ENCODE peak calls at places on chromosomes 16 and 17, in eight cellular contexts. P, X, L, A, S, N, G and V are unnamed samples.
A peak's percentile ranks its signal among the peaks of the same experiment; 100 is the strongest.

GRCh38 chr17:19646788-19647696 is 1.5 kb upstream of the ALDH3A2 start:
- DNase-seq in P (peak; percentile 37), X (no peak), L (peak; percentile 75), A (peak; percentile 72), S (peak; percentile 52), N (no peak), G (no peak), V (no peak)

GRCh38 chr16:55513616-55514015 is 4.7 kb downstream of the LPCAT2 start:
- DNase-seq in P (no peak), X (no peak), L (no peak), A (no peak), S (no peak), N (no peak), G (no peak), V (no peak)

GRCh38 chr17:8060274-8060673 is 21.4 kb downstream of the ALOX15B start:
- DNase-seq in P (peak; percentile 53), X (peak; percentile 66), L (peak; percentile 77), A (no peak), S (peak; percentile 75), N (peak; percentile 48), G (peak; percentile 64), V (peak; percentile 80)

GRCh38 chr16:89442588-89442987 is 47.8 kb downstream of the ANKRD11 start:
- DNase-seq in P (peak; percentile 30), X (no peak), L (no peak), A (no peak), S (no peak), N (no peak), G (no peak), V (no peak)

GRCh38 chr17:9021158-9021984 is at the start of gene NTN1:
- DNase-seq in P (peak; percentile 41), X (peak; percentile 30), L (no peak), A (peak; percentile 76), S (no peak), N (peak; percentile 54), G (peak; percentile 52), V (peak; percentile 40)

GRCh38 chr16:17313085-17313611 is 157.6 kb downstream of the XYLT1 start:
- DNase-seq in P (peak; percentile 83), X (peak; percentile 46), L (peak; percentile 61), A (no peak), S (no peak), N (peak; percentile 23), G (no peak), V (peak; percentile 81)

GRCh38 chr16:67264277-67264676 is 15.1 kb upstream of the PLEKHG4 start:
- DNase-seq in P (no peak), X (no peak), L (no peak), A (no peak), S (no peak), N (no peak), G (no peak), V (no peak)

GRCh38 chr16:51276335-51276734 is 125.3 kb upstream of the SALL1 start:
- DNase-seq in P (no peak), X (no peak), L (no peak), A (no peak), S (no peak), N (no peak), G (no peak), V (no peak)

GRCh38 chr16:54903047-54903446 is 27.6 kb upstream of the IRX5 start:
- DNase-seq in P (no peak), X (no peak), L (no peak), A (no peak), S (no peak), N (no peak), G (no peak), V (no peak)

GRCh38 chr17:49610883-49611584 is 35.4 kb downstream of the NXPH3 start:
- DNase-seq in P (peak; percentile 42), X (no peak), L (no peak), A (peak; percentile 77), S (no peak), N (no peak), G (no peak), V (no peak)

GRCh38 chr17:55883112-55883511 is 132.3 kb downstream of the PCTP start:
- DNase-seq in P (no peak), X (no peak), L (no peak), A (no peak), S (no peak), N (no peak), G (no peak), V (no peak)

GRCh38 chr16:81519298-81520150 is 74.9 kb downstream of the CMIP start:
- DNase-seq in P (no peak), X (no peak), L (no peak), A (no peak), S (no peak), N (no peak), G (no peak), V (no peak)

GRCh38 chr16:23365602-23366240 is 63.6 kb downstream of the SCNN1B start:
- DNase-seq in P (no peak), X (no peak), L (no peak), A (no peak), S (no peak), N (no peak), G (no peak), V (no peak)

GRCh38 chr17:882827-883585 is 96.6 kb downstream of the NXN start:
- DNase-seq in P (no peak), X (peak; percentile 34), L (peak; percentile 70), A (peak; percentile 81), S (no peak), N (peak; percentile 79), G (peak; percentile 78), V (peak; percentile 60)

GRCh38 chr17:66506641-66507040 is 204.2 kb downstream of the PRKCA start:
- DNase-seq in P (no peak), X (no peak), L (no peak), A (no peak), S (no peak), N (no peak), G (no peak), V (no peak)

GRCh38 chr16:78789556-78789955 is 690.1 kb downstream of the WWOX start:
- DNase-seq in P (no peak), X (no peak), L (no peak), A (no peak), S (no peak), N (no peak), G (no peak), V (no peak)

GRCh38 chr17:57486416-57486815 is 230.1 kb downstream of the MSI2 start:
- DNase-seq in P (no peak), X (no peak), L (no peak), A (no peak), S (no peak), N (no peak), G (no peak), V (no peak)

GRCh38 chr17:57484826-57485565 is 228.7 kb downstream of the MSI2 start:
- DNase-seq in P (peak; percentile 85), X (no peak), L (no peak), A (no peak), S (no peak), N (no peak), G (no peak), V (no peak)

GRCh38 chr17:57485916-57486315 is 229.6 kb downstream of the MSI2 start:
- DNase-seq in P (no peak), X (no peak), L (no peak), A (no peak), S (no peak), N (no peak), G (no peak), V (no peak)

GRCh38 chr17:57484081-57484666 is 227.9 kb downstream of the MSI2 start:
- DNase-seq in P (no peak), X (no peak), L (no peak), A (no peak), S (no peak), N (no peak), G (no peak), V (no peak)

GRCh38 chr17:57485566-57485865 is 229.2 kb downstream of the MSI2 start:
- DNase-seq in P (no peak), X (no peak), L (no peak), A (no peak), S (no peak), N (no peak), G (no peak), V (no peak)
- H3K4me1 ChIP-seq in P (peaks cover 91% of the 10 kb centered on the region), X (no peaks in the 10 kb centered on the region), L (peaks cover 28% of the 10 kb centered on the region), A (no peaks in the 10 kb centered on the region), S (peaks cover 5% of the 10 kb centered on the region), N (peaks cover 51% of the 10 kb centered on the region), G (no peaks in the 10 kb centered on the region), V (peaks cover 39% of the 10 kb centered on the region)

DNA sequence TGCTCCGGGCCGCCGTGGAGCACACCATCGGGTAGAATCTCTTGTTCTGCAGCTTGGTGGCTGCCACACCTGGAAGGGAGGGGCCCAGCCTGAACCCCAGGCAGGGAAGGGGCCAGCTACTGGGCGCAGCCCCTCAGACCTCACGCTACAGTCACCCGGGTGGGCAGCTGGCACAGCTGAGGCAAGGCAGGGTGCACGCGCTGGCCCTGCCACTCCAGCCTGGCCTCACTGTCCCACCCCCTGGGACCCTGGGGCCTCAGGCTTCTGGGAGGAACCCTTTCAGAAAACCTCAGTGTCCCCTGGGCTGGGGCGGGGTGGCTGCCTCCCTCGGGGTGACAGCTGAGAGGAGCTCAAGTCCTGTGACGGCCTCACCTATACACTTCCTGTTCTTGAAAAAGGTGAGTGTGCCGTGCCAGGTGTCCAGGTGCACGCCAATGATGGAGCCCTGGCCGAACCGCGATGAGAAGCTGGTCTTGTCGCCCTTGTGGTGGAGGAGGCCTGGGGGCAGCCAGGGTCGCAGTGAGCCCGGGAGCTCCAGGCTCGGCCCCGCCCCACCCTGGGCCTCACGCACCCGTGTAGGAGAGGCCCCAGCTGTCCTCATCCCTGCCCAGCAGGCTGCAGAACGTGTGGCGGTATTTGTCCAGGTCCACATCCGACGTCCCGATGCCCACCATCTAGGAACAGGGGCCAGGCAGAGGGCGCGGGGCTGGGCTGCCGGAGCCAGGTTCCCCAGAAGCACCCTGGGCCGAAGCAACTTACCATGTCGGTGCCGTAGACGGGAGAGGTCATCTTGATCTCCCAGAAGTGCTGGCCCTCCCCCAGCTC is 4.7 kb upstream of the MRPS34 start:
- DNase-seq in P (no peak), X (no peak), L (no peak), A (peak; percentile 53), S (no peak), N (peak; percentile 16), G (no peak), V (no peak)
- TF ChIP-seq POLR2A in P (no peak), X (no peak), L (peak; percentile 15), A (peak; percentile 2), S (no peak), N (no peak), G (no peak), V (no peak)

DNA sequence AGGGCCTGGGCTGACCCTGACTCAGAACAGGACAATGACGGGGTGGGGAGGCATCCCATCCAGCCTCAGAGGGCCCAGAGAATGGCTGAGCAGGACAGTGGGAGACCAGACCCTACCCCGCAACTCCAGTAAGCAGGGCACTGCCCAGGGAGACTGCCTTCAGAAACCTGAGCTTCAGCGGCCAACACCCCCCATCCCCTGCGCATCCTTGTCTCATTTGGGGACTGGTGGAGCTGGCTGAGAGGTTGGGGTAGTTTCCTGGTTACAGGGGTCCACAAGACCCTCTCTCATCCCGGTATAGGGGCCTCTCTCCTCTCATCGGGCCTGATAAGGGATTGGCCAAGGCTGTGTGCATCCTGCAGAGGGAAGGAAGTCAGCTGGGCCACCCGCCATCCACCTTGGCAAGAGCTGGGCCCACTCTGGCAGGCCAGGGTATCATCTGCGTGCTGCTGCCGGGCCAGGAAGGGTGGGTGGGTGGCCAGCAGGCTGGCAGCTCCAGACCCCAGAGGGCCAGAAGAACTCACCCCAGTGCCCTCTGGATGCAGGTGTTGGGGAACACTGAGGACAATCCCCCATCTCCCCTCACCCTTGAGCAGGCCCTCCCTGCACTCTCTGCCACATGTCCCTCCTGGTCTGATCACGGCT is 229.1 kb downstream of the KATNIP start:
- DNase-seq in P (no peak), X (no peak), L (no peak), A (no peak), S (no peak), N (no peak), G (no peak), V (no peak)
- H3K27ac ChIP-seq in P (no peak overlapping the region), X (no peak overlapping the region), L (no peak overlapping the region), A (no peak overlapping the region), S (no peak overlapping the region), N (no peak overlapping the region), G (no peak overlapping the region), V (no peak overlapping the region)

GRCh38 chr17:38907930-38908675 is 17.3 kb upstream of the LASP1NB start:
- DNase-seq in P (no peak), X (no peak), L (no peak), A (no peak), S (no peak), N (no peak), G (no peak), V (no peak)
- H3K4me1 ChIP-seq in P (peaks cover 28% of the 10 kb centered on the region), X (peaks cover 27% of the 10 kb centered on the region), L (peaks cover 12% of the 10 kb centered on the region), A (peaks cover 18% of the 10 kb centered on the region), S (no peaks in the 10 kb centered on the region), N (peaks cover 48% of the 10 kb centered on the region), G (peaks cover 56% of the 10 kb centered on the region), V (peaks cover 26% of the 10 kb centered on the region)